ENCODE peak calls at places on chromosomes 5 and 9, in six cellular contexts. K, S, B, E, H and Y are unnamed samples.

GRCh38 chr5:93964421-93964820 is 223.0 kb upstream of the POU5F2 start:
- DNase-seq in K (no peak), S (no peak), B (no peak), E (no peak), H (no peak), Y (no peak)

GRCh38 chr9:83981126-83981871 is 694 bp downstream of the RMI1 start:
- DNase-seq in K (no peak), S (peak), B (no peak), E (no peak), H (no peak), Y (no peak)

GRCh38 chr5:31442253-31442820 is 89.6 kb downstream of the DROSHA start:
- DNase-seq in K (no peak), S (no peak), B (no peak), E (peak), H (no peak), Y (peak)

GRCh38 chr5:14810941-14811573 is 60.5 kb downstream of the ANKH start:
- DNase-seq in K (no peak), S (no peak), B (no peak), E (no peak), H (no peak), Y (no peak)

GRCh38 chr5:160199410-160199911 is 29.8 kb upstream of the FABP6 start:
- DNase-seq in K (peak), S (peak), B (peak), E (peak), H (peak), Y (no peak)

GRCh38 chr5:62206150-62206829 is 99.7 kb upstream of the KIF2A start:
- DNase-seq in K (no peak), S (peak), B (no peak), E (no peak), H (no peak), Y (no peak)

GRCh38 chr5:178069909-178070308 is 43.4 kb upstream of the N4BP3 start:
- DNase-seq in K (no peak), S (peak), B (no peak), E (no peak), H (no peak), Y (no peak)

GRCh38 chr5:151496041-151496484 is 48.7 kb downstream of the SLC36A1 start:
- DNase-seq in K (no peak), S (peak), B (no peak), E (no peak), H (no peak), Y (no peak)